ENCODE peak calls at places on chromosome 7, in ten cellular contexts. One of them, this sample, is unnamed.
A peak's percentile ranks its signal among the peaks of the same experiment; 100 is the strongest.

GRCh38 chr7:116780521-116780920 is 81.9 kb upstream of the CAPZA2 start:
- DNase-seq in GM12865: no peak
- DNase-seq in dermis microvascular lymphatic vessel endothelial cell: no peak
- DNase-seq in A549: no peak
- DNase-seq in GM04503: no peak
- DNase-seq in stimulated activated CD4-positive, alpha-beta T cell treated with anti-CD3 and anti-CD28 coated beads, Interleukin-15, amount 100 ng/mL, for 24 hours: no peak
- DNase-seq in WTC11: no peak
- DNase-seq in psoas muscle: no peak
- DNase-seq in GM12891: no peak
- DNase-seq in B cell: no peak
- DNase-seq in this sample: no peak

GRCh38 chr7:90677742-90678439 is 81.8 kb downstream of the CDK14 start:
- DNase-seq in GM12865: no peak
- DNase-seq in dermis microvascular lymphatic vessel endothelial cell: no peak
- DNase-seq in A549: no peak
- DNase-seq in GM04503: no peak
- DNase-seq in stimulated activated CD4-positive, alpha-beta T cell treated with anti-CD3 and anti-CD28 coated beads, Interleukin-15, amount 100 ng/mL, for 24 hours: no peak
- DNase-seq in WTC11: no peak
- DNase-seq in psoas muscle: no peak
- DNase-seq in GM12891: no peak
- DNase-seq in B cell: no peak
- DNase-seq in this sample: no peak

GRCh38 chr7:77887567-77887966 is 89.0 kb downstream of the PHTF2 start:
- DNase-seq in GM12865: no peak
- DNase-seq in dermis microvascular lymphatic vessel endothelial cell: peak; percentile 4
- DNase-seq in A549: no peak
- DNase-seq in GM04503: peak; percentile 82
- DNase-seq in stimulated activated CD4-positive, alpha-beta T cell treated with anti-CD3 and anti-CD28 coated beads, Interleukin-15, amount 100 ng/mL, for 24 hours: no peak
- DNase-seq in WTC11: no peak
- DNase-seq in psoas muscle: no peak
- DNase-seq in GM12891: no peak
- DNase-seq in B cell: no peak
- DNase-seq in this sample: no peak

GRCh38 chr7:25565949-25566348 is 337.7 kb upstream of the NPVF start:
- DNase-seq in GM12865: peak; percentile 76
- DNase-seq in dermis microvascular lymphatic vessel endothelial cell: peak; percentile 59
- DNase-seq in A549: peak; percentile 29
- DNase-seq in GM04503: peak; percentile 11
- DNase-seq in stimulated activated CD4-positive, alpha-beta T cell treated with anti-CD3 and anti-CD28 coated beads, Interleukin-15, amount 100 ng/mL, for 24 hours: peak; percentile 59
- DNase-seq in WTC11: peak; percentile 49
- DNase-seq in psoas muscle: peak; percentile 17
- DNase-seq in GM12891: peak; percentile 5
- DNase-seq in B cell: peak; percentile 30
- DNase-seq in this sample: peak; percentile 57

GRCh38 chr7:41189866-41190265 is 513.0 kb downstream of the INHBA start:
- DNase-seq in GM12865: no peak
- DNase-seq in dermis microvascular lymphatic vessel endothelial cell: peak; percentile 5
- DNase-seq in A549: peak; percentile 29
- DNase-seq in GM04503: peak; percentile 74
- DNase-seq in stimulated activated CD4-positive, alpha-beta T cell treated with anti-CD3 and anti-CD28 coated beads, Interleukin-15, amount 100 ng/mL, for 24 hours: no peak
- DNase-seq in WTC11: no peak
- DNase-seq in psoas muscle: no peak
- DNase-seq in GM12891: no peak
- DNase-seq in B cell: no peak
- DNase-seq in this sample: no peak

GRCh38 chr7:152924238-152924637 is 164.7 kb downstream of the ACTR3B start:
- DNase-seq in GM12865: no peak
- DNase-seq in dermis microvascular lymphatic vessel endothelial cell: no peak
- DNase-seq in A549: no peak
- DNase-seq in GM04503: no peak
- DNase-seq in stimulated activated CD4-positive, alpha-beta T cell treated with anti-CD3 and anti-CD28 coated beads, Interleukin-15, amount 100 ng/mL, for 24 hours: no peak
- DNase-seq in WTC11: no peak
- DNase-seq in psoas muscle: no peak
- DNase-seq in GM12891: no peak
- DNase-seq in B cell: no peak
- DNase-seq in this sample: no peak

GRCh38 chr7:4663239-4663638 is 18.9 kb upstream of the FOXK1 start:
- DNase-seq in GM12865: no peak
- DNase-seq in dermis microvascular lymphatic vessel endothelial cell: no peak
- DNase-seq in A549: no peak
- DNase-seq in GM04503: no peak
- DNase-seq in stimulated activated CD4-positive, alpha-beta T cell treated with anti-CD3 and anti-CD28 coated beads, Interleukin-15, amount 100 ng/mL, for 24 hours: no peak
- DNase-seq in WTC11: no peak
- DNase-seq in psoas muscle: no peak
- DNase-seq in GM12891: no peak
- DNase-seq in B cell: no peak
- DNase-seq in this sample: no peak

GRCh38 chr7:94216944-94217461 is 177.7 kb upstream of the COL1A2 start:
- DNase-seq in GM12865: no peak
- DNase-seq in dermis microvascular lymphatic vessel endothelial cell: no peak
- DNase-seq in A549: no peak
- DNase-seq in GM04503: no peak
- DNase-seq in stimulated activated CD4-positive, alpha-beta T cell treated with anti-CD3 and anti-CD28 coated beads, Interleukin-15, amount 100 ng/mL, for 24 hours: no peak
- DNase-seq in WTC11: no peak
- DNase-seq in psoas muscle: no peak
- DNase-seq in GM12891: no peak
- DNase-seq in B cell: no peak
- DNase-seq in this sample: no peak

GRCh38 chr7:4166807-4167206 is 515.3 kb upstream of the FOXK1 start:
- DNase-seq in GM12865: no peak
- DNase-seq in dermis microvascular lymphatic vessel endothelial cell: no peak
- DNase-seq in A549: no peak
- DNase-seq in GM04503: no peak
- DNase-seq in stimulated activated CD4-positive, alpha-beta T cell treated with anti-CD3 and anti-CD28 coated beads, Interleukin-15, amount 100 ng/mL, for 24 hours: no peak
- DNase-seq in WTC11: no peak
- DNase-seq in psoas muscle: no peak
- DNase-seq in GM12891: no peak
- DNase-seq in B cell: no peak
- DNase-seq in this sample: no peak